ENCODE peak calls at places on chromosomes 13 and 19, in ten cellular contexts. One of them, this sample, is unnamed.

GRCh38 chr19:8512115-8512967 is 1.6 kb downstream of the ZNF414 start:
- DNase-seq in heart right ventricle: no peak
- DNase-seq in LoVo: peak
- DNase-seq in RCC 7860: no peak
- DNase-seq in H7: peak
- DNase-seq in Kasumi-1: peak
- DNase-seq in AG04449: no peak
- DNase-seq in uterus: no peak
- DNase-seq in NCI-H1105 treated with DMSO at 0.1 percent for 48 hours: no peak
- DNase-seq in nephron progenitor cell: no peak
- DNase-seq in this sample: no peak

GRCh38 chr13:112066624-112067004 is 335 bp upstream of the SOX1 start:
- DNase-seq in heart right ventricle: peak
- DNase-seq in LoVo: no peak
- DNase-seq in RCC 7860: no peak
- DNase-seq in H7: peak
- DNase-seq in Kasumi-1: no peak
- DNase-seq in AG04449: no peak
- DNase-seq in uterus: no peak
- DNase-seq in NCI-H1105 treated with DMSO at 0.1 percent for 48 hours: peak
- DNase-seq in nephron progenitor cell: peak
- DNase-seq in this sample: no peak

GRCh38 chr19:18478545-18479311 is 40.8 kb upstream of the ISYNA1 start:
- DNase-seq in heart right ventricle: peak
- DNase-seq in LoVo: no peak
- DNase-seq in RCC 7860: peak
- DNase-seq in H7: no peak
- DNase-seq in Kasumi-1: peak
- DNase-seq in AG04449: peak
- DNase-seq in uterus: peak
- DNase-seq in NCI-H1105 treated with DMSO at 0.1 percent for 48 hours: no peak
- DNase-seq in nephron progenitor cell: no peak
- DNase-seq in this sample: peak

GRCh38 chr19:4722671-4723464 is 774 bp downstream of the DPP9 start:
- DNase-seq in heart right ventricle: peak
- DNase-seq in LoVo: no peak
- DNase-seq in RCC 7860: no peak
- DNase-seq in H7: peak
- DNase-seq in Kasumi-1: no peak
- DNase-seq in AG04449: peak
- DNase-seq in uterus: peak
- DNase-seq in NCI-H1105 treated with DMSO at 0.1 percent for 48 hours: no peak
- DNase-seq in nephron progenitor cell: peak
- DNase-seq in this sample: peak

GRCh38 chr13:33281951-33282595 is 3.5 kb downstream of the STARD13 start:
- DNase-seq in heart right ventricle: no peak
- DNase-seq in LoVo: no peak
- DNase-seq in RCC 7860: peak
- DNase-seq in H7: no peak
- DNase-seq in Kasumi-1: no peak
- DNase-seq in AG04449: no peak
- DNase-seq in uterus: no peak
- DNase-seq in NCI-H1105 treated with DMSO at 0.1 percent for 48 hours: no peak
- DNase-seq in nephron progenitor cell: no peak
- DNase-seq in this sample: peak

GRCh38 chr13:89982406-89983085 is 1364.9 kb upstream of the MIR17HG start:
- DNase-seq in heart right ventricle: no peak
- DNase-seq in LoVo: no peak
- DNase-seq in RCC 7860: no peak
- DNase-seq in H7: no peak
- DNase-seq in Kasumi-1: no peak
- DNase-seq in AG04449: no peak
- DNase-seq in uterus: no peak
- DNase-seq in NCI-H1105 treated with DMSO at 0.1 percent for 48 hours: no peak
- DNase-seq in nephron progenitor cell: no peak
- DNase-seq in this sample: no peak

GRCh38 chr13:50529154-50529882 is 314.2 kb downstream of the DLEU7 start:
- DNase-seq in heart right ventricle: peak
- DNase-seq in LoVo: peak
- DNase-seq in RCC 7860: peak
- DNase-seq in H7: no peak
- DNase-seq in Kasumi-1: no peak
- DNase-seq in AG04449: peak
- DNase-seq in uterus: peak
- DNase-seq in NCI-H1105 treated with DMSO at 0.1 percent for 48 hours: peak
- DNase-seq in nephron progenitor cell: no peak
- DNase-seq in this sample: no peak

GRCh38 chr19:29366757-29367156 is 153.8 kb upstream of the UQCRFS1 start:
- DNase-seq in heart right ventricle: no peak
- DNase-seq in LoVo: no peak
- DNase-seq in RCC 7860: no peak
- DNase-seq in H7: no peak
- DNase-seq in Kasumi-1: no peak
- DNase-seq in AG04449: no peak
- DNase-seq in uterus: no peak
- DNase-seq in NCI-H1105 treated with DMSO at 0.1 percent for 48 hours: no peak
- DNase-seq in nephron progenitor cell: no peak
- DNase-seq in this sample: no peak

GRCh38 chr13:97892717-97893116 is 60.8 kb upstream of the IPO5 start:
- DNase-seq in heart right ventricle: no peak
- DNase-seq in LoVo: no peak
- DNase-seq in RCC 7860: peak
- DNase-seq in H7: no peak
- DNase-seq in Kasumi-1: no peak
- DNase-seq in AG04449: no peak
- DNase-seq in uterus: no peak
- DNase-seq in NCI-H1105 treated with DMSO at 0.1 percent for 48 hours: no peak
- DNase-seq in nephron progenitor cell: no peak
- DNase-seq in this sample: peak

GRCh38 chr19:3287814-3288213 is 63.4 kb downstream of the CELF5 start:
- DNase-seq in heart right ventricle: no peak
- DNase-seq in LoVo: no peak
- DNase-seq in RCC 7860: no peak
- DNase-seq in H7: no peak
- DNase-seq in Kasumi-1: no peak
- DNase-seq in AG04449: no peak
- DNase-seq in uterus: no peak
- DNase-seq in NCI-H1105 treated with DMSO at 0.1 percent for 48 hours: no peak
- DNase-seq in nephron progenitor cell: no peak
- DNase-seq in this sample: no peak

GRCh38 chr13:32191452-32191998 is 123.6 kb downstream of the ZAR1L start:
- DNase-seq in heart right ventricle: no peak
- DNase-seq in LoVo: no peak
- DNase-seq in RCC 7860: no peak
- DNase-seq in H7: no peak
- DNase-seq in Kasumi-1: no peak
- DNase-seq in AG04449: no peak
- DNase-seq in uterus: no peak
- DNase-seq in NCI-H1105 treated with DMSO at 0.1 percent for 48 hours: no peak
- DNase-seq in nephron progenitor cell: no peak
- DNase-seq in this sample: no peak

GRCh38 chr13:40245567-40245966 is 420.9 kb downstream of the FOXO1 start:
- DNase-seq in heart right ventricle: no peak
- DNase-seq in LoVo: no peak
- DNase-seq in RCC 7860: no peak
- DNase-seq in H7: no peak
- DNase-seq in Kasumi-1: no peak
- DNase-seq in AG04449: no peak
- DNase-seq in uterus: no peak
- DNase-seq in NCI-H1105 treated with DMSO at 0.1 percent for 48 hours: no peak
- DNase-seq in nephron progenitor cell: no peak
- DNase-seq in this sample: no peak

GRCh38 chr19:28184997-28185396 is 1028.0 kb downstream of the UQCRFS1 start:
- DNase-seq in heart right ventricle: no peak
- DNase-seq in LoVo: no peak
- DNase-seq in RCC 7860: peak
- DNase-seq in H7: no peak
- DNase-seq in Kasumi-1: no peak
- DNase-seq in AG04449: no peak
- DNase-seq in uterus: no peak
- DNase-seq in NCI-H1105 treated with DMSO at 0.1 percent for 48 hours: no peak
- DNase-seq in nephron progenitor cell: no peak
- DNase-seq in this sample: no peak

GRCh38 chr19:49915271-49915670 is 13.7 kb upstream of the ATF5 start:
- DNase-seq in heart right ventricle: no peak
- DNase-seq in LoVo: no peak
- DNase-seq in RCC 7860: no peak
- DNase-seq in H7: no peak
- DNase-seq in Kasumi-1: no peak
- DNase-seq in AG04449: no peak
- DNase-seq in uterus: no peak
- DNase-seq in NCI-H1105 treated with DMSO at 0.1 percent for 48 hours: no peak
- DNase-seq in nephron progenitor cell: no peak
- DNase-seq in this sample: no peak

GRCh38 chr13:35388979-35389378 is 87.5 kb downstream of the MAB21L1 start:
- DNase-seq in heart right ventricle: no peak
- DNase-seq in LoVo: no peak
- DNase-seq in RCC 7860: no peak
- DNase-seq in H7: no peak
- DNase-seq in Kasumi-1: no peak
- DNase-seq in AG04449: no peak
- DNase-seq in uterus: no peak
- DNase-seq in NCI-H1105 treated with DMSO at 0.1 percent for 48 hours: no peak
- DNase-seq in nephron progenitor cell: no peak
- DNase-seq in this sample: peak

GRCh38 chr13:59444210-59444857 is 719.4 kb downstream of the DIAPH3 start:
- DNase-seq in heart right ventricle: no peak
- DNase-seq in LoVo: no peak
- DNase-seq in RCC 7860: no peak
- DNase-seq in H7: no peak
- DNase-seq in Kasumi-1: no peak
- DNase-seq in AG04449: no peak
- DNase-seq in uterus: no peak
- DNase-seq in NCI-H1105 treated with DMSO at 0.1 percent for 48 hours: peak
- DNase-seq in nephron progenitor cell: no peak
- DNase-seq in this sample: no peak

GRCh38 chr19:42199440-42200115 is 17.9 kb downstream of the DEDD2 start:
- DNase-seq in heart right ventricle: peak
- DNase-seq in LoVo: no peak
- DNase-seq in RCC 7860: no peak
- DNase-seq in H7: peak
- DNase-seq in Kasumi-1: no peak
- DNase-seq in AG04449: no peak
- DNase-seq in uterus: no peak
- DNase-seq in NCI-H1105 treated with DMSO at 0.1 percent for 48 hours: no peak
- DNase-seq in nephron progenitor cell: no peak
- DNase-seq in this sample: no peak

GRCh38 chr19:38729653-38730469 is 14.4 kb downstream of the CAPN12 start:
- DNase-seq in heart right ventricle: peak
- DNase-seq in LoVo: no peak
- DNase-seq in RCC 7860: peak
- DNase-seq in H7: peak
- DNase-seq in Kasumi-1: peak
- DNase-seq in AG04449: no peak
- DNase-seq in uterus: peak
- DNase-seq in NCI-H1105 treated with DMSO at 0.1 percent for 48 hours: peak
- DNase-seq in nephron progenitor cell: peak
- DNase-seq in this sample: no peak

GRCh38 chr13:99151516-99151915 is 49.1 kb upstream of the UBAC2 start:
- DNase-seq in heart right ventricle: no peak
- DNase-seq in LoVo: peak
- DNase-seq in RCC 7860: peak
- DNase-seq in H7: no peak
- DNase-seq in Kasumi-1: no peak
- DNase-seq in AG04449: no peak
- DNase-seq in uterus: no peak
- DNase-seq in NCI-H1105 treated with DMSO at 0.1 percent for 48 hours: no peak
- DNase-seq in nephron progenitor cell: no peak
- DNase-seq in this sample: peak

GRCh38 chr19:18292810-18293641 is 11.6 kb upstream of the JUND start:
- DNase-seq in heart right ventricle: peak
- DNase-seq in LoVo: peak
- DNase-seq in RCC 7860: peak
- DNase-seq in H7: peak
- DNase-seq in Kasumi-1: peak
- DNase-seq in AG04449: no peak
- DNase-seq in uterus: peak
- DNase-seq in NCI-H1105 treated with DMSO at 0.1 percent for 48 hours: peak
- DNase-seq in nephron progenitor cell: peak
- DNase-seq in this sample: no peak

GRCh38 chr13:39855236-39855635 is 199.8 kb downstream of the COG6 start:
- DNase-seq in heart right ventricle: no peak
- DNase-seq in LoVo: no peak
- DNase-seq in RCC 7860: no peak
- DNase-seq in H7: no peak
- DNase-seq in Kasumi-1: peak
- DNase-seq in AG04449: no peak
- DNase-seq in uterus: no peak
- DNase-seq in NCI-H1105 treated with DMSO at 0.1 percent for 48 hours: no peak
- DNase-seq in nephron progenitor cell: no peak
- DNase-seq in this sample: no peak

GRCh38 chr19:29806098-29806866 is 5.5 kb upstream of the CCNE1 start:
- DNase-seq in heart right ventricle: peak
- DNase-seq in LoVo: no peak
- DNase-seq in RCC 7860: no peak
- DNase-seq in H7: peak
- DNase-seq in Kasumi-1: no peak
- DNase-seq in AG04449: no peak
- DNase-seq in uterus: no peak
- DNase-seq in NCI-H1105 treated with DMSO at 0.1 percent for 48 hours: no peak
- DNase-seq in nephron progenitor cell: no peak
- DNase-seq in this sample: no peak

GRCh38 chr13:45512148-45512498 is 47.4 kb downstream of the COG3 start:
- DNase-seq in heart right ventricle: no peak
- DNase-seq in LoVo: no peak
- DNase-seq in RCC 7860: peak
- DNase-seq in H7: no peak
- DNase-seq in Kasumi-1: no peak
- DNase-seq in AG04449: no peak
- DNase-seq in uterus: no peak
- DNase-seq in NCI-H1105 treated with DMSO at 0.1 percent for 48 hours: no peak
- DNase-seq in nephron progenitor cell: no peak
- DNase-seq in this sample: no peak

GRCh38 chr19:7987084-7987768 is 18.2 kb downstream of the ELAVL1 start:
- DNase-seq in heart right ventricle: no peak
- DNase-seq in LoVo: no peak
- DNase-seq in RCC 7860: no peak
- DNase-seq in H7: no peak
- DNase-seq in Kasumi-1: no peak
- DNase-seq in AG04449: no peak
- DNase-seq in uterus: no peak
- DNase-seq in NCI-H1105 treated with DMSO at 0.1 percent for 48 hours: no peak
- DNase-seq in nephron progenitor cell: no peak
- DNase-seq in this sample: no peak

GRCh38 chr19:41323023-41323422 is 13.1 kb downstream of the CCDC97 start:
- DNase-seq in heart right ventricle: no peak
- DNase-seq in LoVo: no peak
- DNase-seq in RCC 7860: no peak
- DNase-seq in H7: no peak
- DNase-seq in Kasumi-1: peak
- DNase-seq in AG04449: no peak
- DNase-seq in uterus: peak
- DNase-seq in NCI-H1105 treated with DMSO at 0.1 percent for 48 hours: no peak
- DNase-seq in nephron progenitor cell: peak
- DNase-seq in this sample: no peak

GRCh38 chr19:37669336-37669963 is 14.2 kb upstream of the ZFP30 start:
- DNase-seq in heart right ventricle: no peak
- DNase-seq in LoVo: no peak
- DNase-seq in RCC 7860: no peak
- DNase-seq in H7: no peak
- DNase-seq in Kasumi-1: no peak
- DNase-seq in AG04449: no peak
- DNase-seq in uterus: no peak
- DNase-seq in NCI-H1105 treated with DMSO at 0.1 percent for 48 hours: no peak
- DNase-seq in nephron progenitor cell: no peak
- DNase-seq in this sample: no peak

GRCh38 chr13:51793570-51794273 is 10.2 kb downstream of the DHRS12 start:
- DNase-seq in heart right ventricle: no peak
- DNase-seq in LoVo: peak
- DNase-seq in RCC 7860: peak
- DNase-seq in H7: no peak
- DNase-seq in Kasumi-1: peak
- DNase-seq in AG04449: peak
- DNase-seq in uterus: no peak
- DNase-seq in NCI-H1105 treated with DMSO at 0.1 percent for 48 hours: no peak
- DNase-seq in nephron progenitor cell: no peak
- DNase-seq in this sample: no peak

GRCh38 chr13:25927363-25927762 is 124.5 kb downstream of the SHISA2 start:
- DNase-seq in heart right ventricle: no peak
- DNase-seq in LoVo: no peak
- DNase-seq in RCC 7860: no peak
- DNase-seq in H7: no peak
- DNase-seq in Kasumi-1: no peak
- DNase-seq in AG04449: no peak
- DNase-seq in uterus: no peak
- DNase-seq in NCI-H1105 treated with DMSO at 0.1 percent for 48 hours: no peak
- DNase-seq in nephron progenitor cell: no peak
- DNase-seq in this sample: no peak